ENCODE peak calls at places on chromosomes 1 and 21, in nine cellular contexts. X is SK-N-SH, N is suprapubic skin, K is transverse colon, Z is H1, J is endothelial cell of umbilical vein, T is GM12892, D is stomach, C is GM23338. Q is an unnamed sample.

GRCh38 chr1:161082996-161083742 is 6.2 kb downstream of the NECTIN4 start:
- DNase-seq in X (peak), N (peak), K (peak), Z (no peak), J (no peak), T (no peak), D (peak), C (no peak), Q (peak)

GRCh38 chr1:243483084-243483845 is 227.4 kb downstream of the SDCCAG8 start:
- DNase-seq in X (peak), N (no peak), K (no peak), Z (peak), J (no peak), T (no peak), D (no peak), C (peak), Q (no peak)

GRCh38 chr1:245611251-245611650 is 456.5 kb downstream of the KIF26B start:
- DNase-seq in X (no peak), N (no peak), K (no peak), Z (no peak), J (no peak), T (no peak), D (no peak), C (no peak), Q (no peak)

GRCh38 chr1:94013331-94013925 is 104.2 kb upstream of the GCLM start:
- DNase-seq in X (no peak), N (no peak), K (no peak), Z (no peak), J (no peak), T (no peak), D (no peak), C (no peak), Q (no peak)

GRCh38 chr1:110555807-110556470 is 37.0 kb upstream of the KCNA10 start:
- DNase-seq in X (peak), N (no peak), K (no peak), Z (no peak), J (no peak), T (no peak), D (no peak), C (peak), Q (peak)

GRCh38 chr1:93716974-93717373 is 35.3 kb upstream of the BCAR3 start:
- DNase-seq in X (no peak), N (no peak), K (no peak), Z (no peak), J (no peak), T (no peak), D (no peak), C (no peak), Q (no peak)

GRCh38 chr1:24386241-24386640 is 27.3 kb downstream of the STPG1 start:
- DNase-seq in X (no peak), N (no peak), K (no peak), Z (peak), J (no peak), T (no peak), D (no peak), C (no peak), Q (no peak)

GRCh38 chr1:223715710-223716103 is 3.4 kb downstream of the CAPN2 start:
- DNase-seq in X (no peak), N (no peak), K (no peak), Z (no peak), J (no peak), T (no peak), D (no peak), C (no peak), Q (no peak)

GRCh38 chr1:19395678-19396192 is 83.6 kb downstream of the SLC66A1 start:
- DNase-seq in X (peak), N (no peak), K (no peak), Z (no peak), J (no peak), T (no peak), D (no peak), C (no peak), Q (no peak)

GRCh38 chr1:117059334-117059677 is 820 bp upstream of the TTF2 start:
- DNase-seq in X (no peak), N (no peak), K (peak), Z (no peak), J (no peak), T (peak), D (peak), C (no peak), Q (peak)

GRCh38 chr1:12604114-12604874 is 13.7 kb downstream of the DHRS3 start:
- DNase-seq in X (peak), N (no peak), K (peak), Z (no peak), J (peak), T (no peak), D (peak), C (no peak), Q (no peak)

GRCh38 chr1:23018661-23019093 is 591 bp upstream of the KDM1A start:
- DNase-seq in X (peak), N (no peak), K (no peak), Z (no peak), J (no peak), T (no peak), D (no peak), C (peak), Q (no peak)

GRCh38 chr1:19009882-19010321 is 53.4 kb upstream of the IFFO2 start:
- DNase-seq in X (no peak), N (no peak), K (no peak), Z (no peak), J (peak), T (no peak), D (no peak), C (peak), Q (no peak)

GRCh38 chr1:66266756-66267155 is 267.2 kb upstream of the SGIP1 start:
- DNase-seq in X (no peak), N (no peak), K (no peak), Z (no peak), J (peak), T (no peak), D (no peak), C (no peak), Q (no peak)

GRCh38 chr1:80218112-80218511 is 1211.6 kb upstream of the ADGRL4 start:
- DNase-seq in X (peak), N (no peak), K (no peak), Z (no peak), J (peak), T (no peak), D (no peak), C (peak), Q (no peak)

GRCh38 chr1:156733989-156734584 is 5.5 kb upstream of the ISG20L2 start:
- DNase-seq in X (no peak), N (no peak), K (no peak), Z (no peak), J (no peak), T (no peak), D (no peak), C (no peak), Q (no peak)

GRCh38 chr1:153597206-153597605 is 15.7 kb downstream of the S100A16 start:
- DNase-seq in X (no peak), N (no peak), K (peak), Z (no peak), J (peak), T (no peak), D (no peak), C (no peak), Q (no peak)

GRCh38 chr1:168531605-168532345 is 12.0 kb downstream of the XCL2 start:
- DNase-seq in X (peak), N (no peak), K (no peak), Z (no peak), J (no peak), T (no peak), D (no peak), C (no peak), Q (no peak)

GRCh38 chr1:32345289-32345827 is 9.3 kb upstream of the MARCKSL1 start:
- DNase-seq in X (no peak), N (no peak), K (peak), Z (no peak), J (peak), T (no peak), D (peak), C (no peak), Q (no peak)

GRCh38 chr1:119966020-119966419 is 69.7 kb upstream of the ADAM30 start:
- DNase-seq in X (no peak), N (no peak), K (no peak), Z (no peak), J (no peak), T (no peak), D (no peak), C (no peak), Q (no peak)

GRCh38 chr1:156508205-156508954 is 7.8 kb upstream of the MEF2D start:
- DNase-seq in X (no peak), N (peak), K (peak), Z (no peak), J (no peak), T (no peak), D (peak), C (no peak), Q (no peak)

GRCh38 chr1:92961896-92962752 is 862 bp upstream of the DIPK1A start:
- DNase-seq in X (peak), N (peak), K (peak), Z (no peak), J (peak), T (peak), D (peak), C (peak), Q (no peak)

GRCh38 chr1:101200513-101200912 is 36.3 kb upstream of the S1PR1 start:
- DNase-seq in X (no peak), N (no peak), K (no peak), Z (no peak), J (no peak), T (no peak), D (no peak), C (peak), Q (no peak)

GRCh38 chr1:157944666-157945280 is 48.7 kb upstream of the KIRREL1 start:
- DNase-seq in X (no peak), N (no peak), K (no peak), Z (no peak), J (no peak), T (no peak), D (no peak), C (no peak), Q (no peak)

GRCh38 chr21:15029077-15029476 is 35.7 kb downstream of the NRIP1 start:
- DNase-seq in X (no peak), N (no peak), K (no peak), Z (no peak), J (no peak), T (no peak), D (no peak), C (no peak), Q (no peak)

GRCh38 chr1:156440689-156441437 is 59.7 kb downstream of the MEF2D start:
- DNase-seq in X (no peak), N (no peak), K (no peak), Z (no peak), J (no peak), T (no peak), D (no peak), C (peak), Q (no peak)

GRCh38 chr1:177488722-177489121 is 318.0 kb downstream of the BRINP2 start:
- DNase-seq in X (peak), N (no peak), K (no peak), Z (no peak), J (no peak), T (no peak), D (no peak), C (no peak), Q (no peak)

GRCh38 chr1:199616947-199617346 is 410.6 kb upstream of the NR5A2 start:
- DNase-seq in X (peak), N (no peak), K (no peak), Z (no peak), J (peak), T (no peak), D (no peak), C (no peak), Q (no peak)

DNA sequence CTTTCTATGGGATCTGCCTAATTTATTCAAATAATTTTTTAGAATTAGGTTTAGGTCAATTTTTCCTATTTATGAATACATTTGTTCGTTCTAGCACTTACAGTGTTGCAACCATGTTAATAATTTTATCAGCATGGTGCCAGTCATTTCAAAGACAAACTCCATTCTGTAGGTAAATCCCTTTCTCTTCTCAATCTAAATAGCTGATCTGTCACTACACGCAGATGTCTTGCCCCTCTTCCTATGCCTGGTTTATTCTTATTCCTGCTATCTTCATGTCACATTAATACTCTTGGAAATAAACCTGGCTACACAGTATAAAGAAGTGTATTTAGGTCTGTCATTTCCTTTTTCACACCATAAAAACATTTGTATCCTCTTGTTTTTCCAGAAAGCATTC is 1172.4 kb downstream of the BRINP3 start:
- DNase-seq in X (no peak), N (no peak), K (no peak), Z (no peak), J (peak), T (no peak), D (no peak), C (no peak), Q (no peak)
- TF ChIP-seq POLR2AphosphoS5 in X (no peak), N (no peak), K (no peak), Z (no peak), J (no peak), T (no peak), D (no peak), C (no peak), Q (no peak)

GRCh38 chr1:75521658-75522057 is 89.3 kb downstream of the SLC44A5 start:
- DNase-seq in X (no peak), N (no peak), K (no peak), Z (no peak), J (no peak), T (no peak), D (no peak), C (no peak), Q (no peak)

GRCh38 chr1:75519626-75520025 is 91.3 kb downstream of the SLC44A5 start:
- DNase-seq in X (no peak), N (no peak), K (no peak), Z (no peak), J (no peak), T (no peak), D (no peak), C (no peak), Q (no peak)

GRCh38 chr1:75520862-75521261 is 90.1 kb downstream of the SLC44A5 start:
- DNase-seq in X (no peak), N (no peak), K (no peak), Z (no peak), J (peak), T (no peak), D (no peak), C (no peak), Q (no peak)

GRCh38 chr1:75520028-75520427 is 90.9 kb downstream of the SLC44A5 start:
- DNase-seq in X (no peak), N (no peak), K (no peak), Z (no peak), J (no peak), T (no peak), D (no peak), C (no peak), Q (no peak)

GRCh38 chr1:75522389-75522788 is 88.5 kb downstream of the SLC44A5 start:
- DNase-seq in X (no peak), N (no peak), K (no peak), Z (no peak), J (peak), T (no peak), D (no peak), C (no peak), Q (no peak)
- TF ChIP-seq POLR2AphosphoS5 in X (no peak), N (no peak), K (no peak), Z (no peak), J (peak), T (no peak), D (no peak), C (no peak), Q (no peak)

GRCh38 chr1:209936125-209936524 is 1.9 kb upstream of the SYT14 start:
- DNase-seq in X (no peak), N (no peak), K (no peak), Z (no peak), J (no peak), T (no peak), D (no peak), C (no peak), Q (no peak)

DNA sequence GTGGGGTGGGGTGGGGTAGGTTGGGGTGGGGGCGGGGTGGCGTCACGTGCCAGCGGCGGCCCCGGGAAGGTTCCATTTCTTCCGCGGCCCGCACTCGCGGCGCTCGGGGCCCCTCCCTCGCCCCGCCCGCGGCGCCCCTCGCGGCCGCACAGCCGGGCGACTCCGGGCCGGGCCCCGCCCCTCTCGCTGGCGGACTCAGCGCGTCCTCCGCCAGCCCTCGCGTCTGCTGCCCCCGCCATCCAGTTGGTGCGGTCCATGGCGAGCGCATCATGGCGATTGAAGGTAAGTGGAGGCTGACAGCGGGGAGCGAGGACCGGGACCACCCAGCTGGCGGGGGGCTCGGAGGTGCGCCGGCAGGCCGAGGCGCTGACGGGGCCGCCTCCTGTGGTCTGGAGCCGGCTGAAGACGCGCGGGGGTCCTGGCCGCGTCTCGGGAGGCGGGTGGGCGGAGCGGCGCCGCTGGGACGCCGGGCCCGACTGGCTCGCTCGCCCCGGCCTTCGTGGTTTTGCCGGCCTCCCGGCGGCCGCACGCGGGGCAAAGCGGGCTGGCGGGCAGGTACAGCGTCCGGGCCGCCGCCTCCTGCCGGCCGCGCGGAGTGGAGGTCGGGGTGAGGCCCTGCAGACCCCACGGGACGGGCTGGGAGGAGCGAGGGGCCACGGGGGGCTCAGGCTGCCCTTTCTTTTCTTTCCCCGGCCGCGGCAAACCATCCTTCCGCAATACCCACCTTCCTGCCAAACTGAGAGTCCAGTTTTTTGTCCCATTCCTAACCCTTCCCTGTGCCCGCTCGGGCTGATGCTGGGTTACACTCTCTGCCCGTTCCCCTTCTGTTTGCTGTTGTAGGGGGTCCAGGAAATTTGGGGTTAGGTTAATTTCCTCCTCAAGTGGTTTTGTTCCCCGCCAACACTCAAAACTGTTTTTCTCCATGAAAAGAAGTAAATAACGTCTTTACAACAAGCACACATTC is at the start of gene SYT14:
- DNase-seq in X (peak), N (no peak), K (no peak), Z (peak), J (peak), T (no peak), D (no peak), C (peak), Q (no peak)
- TF ChIP-seq POLR2AphosphoS5 in X (peak), N (no peak), K (no peak), Z (peak), J (no peak), T (no peak), D (no peak), C (peak), Q (no peak)

GRCh38 chr1:183198463-183198862 is 12.4 kb downstream of the LAMC2 start:
- DNase-seq in X (no peak), N (no peak), K (no peak), Z (no peak), J (no peak), T (no peak), D (no peak), C (no peak), Q (no peak)

GRCh38 chr1:183194527-183195145 is 8.6 kb downstream of the LAMC2 start:
- DNase-seq in X (no peak), N (no peak), K (no peak), Z (no peak), J (no peak), T (no peak), D (no peak), C (peak), Q (no peak)

GRCh38 chr1:183197762-183198161 is 11.7 kb downstream of the LAMC2 start:
- DNase-seq in X (no peak), N (no peak), K (no peak), Z (no peak), J (no peak), T (no peak), D (no peak), C (no peak), Q (no peak)

GRCh38 chr1:183191833-183192232 is 5.8 kb downstream of the LAMC2 start:
- DNase-seq in X (no peak), N (no peak), K (no peak), Z (no peak), J (peak), T (no peak), D (no peak), C (no peak), Q (no peak)

GRCh38 chr1:183195146-183195571 is 9.1 kb downstream of the LAMC2 start:
- DNase-seq in X (no peak), N (no peak), K (peak), Z (no peak), J (peak), T (no peak), D (no peak), C (no peak), Q (no peak)
- TF ChIP-seq POLR2AphosphoS5 in X (no peak), N (no peak), K (peak), Z (no peak), J (no peak), T (no peak), D (no peak), C (no peak), Q (no peak)

GRCh38 chr1:203600782-203601513 is 25.7 kb upstream of the ATP2B4 start:
- DNase-seq in X (no peak), N (no peak), K (no peak), Z (no peak), J (no peak), T (no peak), D (no peak), C (no peak), Q (no peak)
- TF ChIP-seq POLR2AphosphoS5 in X (no peak), N (no peak), K (no peak), Z (no peak), J (no peak), T (no peak), D (no peak), C (no peak), Q (no peak)

DNA sequence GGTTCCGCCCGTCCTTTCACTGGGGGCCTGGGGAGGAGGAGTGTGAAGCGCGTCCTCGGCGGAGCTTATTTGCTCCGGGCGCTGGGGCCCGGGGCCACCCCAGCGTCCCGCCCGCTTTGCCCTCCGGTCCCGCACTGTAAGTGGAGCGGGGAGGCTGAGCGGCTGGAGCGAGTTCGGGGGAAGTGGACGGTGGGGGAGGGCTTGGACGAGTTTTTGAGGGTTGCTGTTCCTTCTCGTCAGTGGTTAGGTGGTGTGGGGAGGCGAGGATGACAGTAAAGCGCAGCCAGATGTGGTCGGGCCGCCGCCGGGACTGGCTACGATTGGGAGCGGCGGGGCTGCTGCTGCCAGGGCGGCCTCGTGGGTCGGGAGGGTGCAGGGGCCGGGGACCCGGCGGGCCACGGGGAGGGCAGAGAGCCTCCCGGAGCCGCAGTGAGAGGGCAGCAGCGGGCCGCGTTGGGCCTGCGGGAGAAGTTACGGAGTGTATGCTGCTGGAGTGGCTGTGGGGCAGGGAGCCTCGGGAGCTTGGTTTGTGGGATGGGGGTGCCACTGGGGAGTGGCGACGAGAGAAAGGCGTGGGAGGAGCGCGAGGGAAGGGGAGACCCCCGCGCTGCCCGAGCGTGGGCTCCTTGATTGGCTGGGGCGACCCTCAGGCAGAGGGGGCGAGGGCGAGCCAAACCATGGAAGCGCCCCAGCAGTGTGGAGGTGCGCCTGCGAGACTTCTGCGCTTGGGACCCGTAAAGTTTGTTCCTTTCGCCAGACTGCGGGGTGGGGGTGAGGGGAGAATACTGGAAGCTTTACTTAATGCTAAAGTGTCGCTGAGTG is 2.1 kb downstream of the ADGRL2 start:
- DNase-seq in X (peak), N (peak), K (peak), Z (peak), J (peak), T (no peak), D (peak), C (peak), Q (peak)
- TF ChIP-seq POLR2AphosphoS5 in X (peak), N (no peak), K (no peak), Z (no peak), J (peak), T (no peak), D (no peak), C (peak), Q (no peak)

GRCh38 chr1:1281533-1282321 is 1.5 kb downstream of the SCNN1D start:
- DNase-seq in X (peak), N (no peak), K (peak), Z (no peak), J (peak), T (no peak), D (peak), C (no peak), Q (peak)
- TF ChIP-seq POLR2AphosphoS5 in X (no peak), N (no peak), K (peak), Z (no peak), J (peak), T (no peak), D (no peak), C (no peak), Q (no peak)